ENCODE peak calls at places on chromosomes 13 and 19, in seven cellular contexts. E, Z, K, O, D, Y and J are unnamed samples.
A peak's percentile ranks its signal among the peaks of the same experiment; 100 is the strongest.

GRCh38 chr19:51594774-51595109 is 23.7 kb downstream of the ZNF175 start:
- DNase-seq in O (no peak), Y (no peak), Z (no peak), D (no peak), E (no peak), K (no peak), J (no peak)

GRCh38 chr13:51542358-51542972 is 41.8 kb upstream of the WDFY2 start:
- DNase-seq in D (no peak), Z (no peak), K (no peak), O (peak; percentile 27), E (no peak), Y (no peak), J (no peak)

GRCh38 chr13:76832258-76832988 is 53.8 kb downstream of the KCTD12 start:
- DNase-seq in D (no peak), Z (no peak), K (no peak), E (no peak), Y (no peak), O (no peak), J (no peak)

GRCh38 chr19:23071087-23071511 is 45.7 kb upstream of the ZNF730 start:
- DNase-seq in E (no peak), Z (no peak), O (peak; percentile 66), D (no peak), Y (no peak), K (no peak), J (peak; percentile 83)

GRCh38 chr19:17762505-17763229 is 11.4 kb downstream of the FCHO1 start:
- DNase-seq in Z (no peak), K (no peak), D (no peak), Y (peak; percentile 47), E (no peak), O (peak; percentile 87), J (no peak)

GRCh38 chr19:46904114-46905060 is 43.6 kb downstream of the ARHGAP35 start:
- DNase-seq in Z (no peak), O (peak; percentile 42), K (no peak), Y (no peak), E (no peak), D (peak; percentile 53), J (no peak)

GRCh38 chr13:23688336-23688735 is 118.1 kb downstream of the TNFRSF19 start:
- DNase-seq in O (no peak), Z (no peak), E (no peak), Y (no peak), D (no peak), K (no peak), J (no peak)

GRCh38 chr19:23273594-23274412 is 23.6 kb upstream of the ZNF724 start:
- DNase-seq in E (peak; percentile 82), Z (peak; percentile 76), D (peak; percentile 96), K (peak; percentile 95), O (peak; percentile 93), Y (peak; percentile 96), J (peak; percentile 94)

GRCh38 chr19:2722541-2723344 is 1.6 kb upstream of the DIRAS1 start:
- DNase-seq in Z (no peak), D (no peak), K (no peak), Y (peak; percentile 35), O (peak; percentile 30), E (peak; percentile 27), J (peak; percentile 47)

GRCh38 chr19:16342002-16342715 is 17.5 kb downstream of the KLF2 start:
- DNase-seq in Y (peak; percentile 42), D (no peak), K (no peak), Z (no peak), E (no peak), O (no peak), J (no peak)

GRCh38 chr13:45341799-45342584 is 1.0 kb upstream of the TPT1 start:
- DNase-seq in D (peak; percentile 84), Z (no peak), E (no peak), K (no peak), Y (peak; percentile 63), O (peak; percentile 71), J (no peak)

GRCh38 chr19:38842439-38843174 is 7.2 kb downstream of the HNRNPL start:
- DNase-seq in D (no peak), Y (peak; percentile 60), O (no peak), Z (no peak), K (peak; percentile 88), E (no peak), J (peak; percentile 36)

GRCh38 chr13:35840991-35841604 is 290.1 kb downstream of the DCLK1 start:
- DNase-seq in O (no peak), Y (no peak), D (no peak), K (no peak), E (no peak), Z (no peak), J (no peak)

GRCh38 chr19:54017266-54017665 is 25.8 kb downstream of the CACNG6 start:
- DNase-seq in Y (no peak), K (no peak), D (no peak), O (no peak), Z (no peak), E (no peak), J (no peak)

GRCh38 chr13:52809310-52809769 is 39.1 kb downstream of the PCDH8 start:
- DNase-seq in Y (peak; percentile 61), Z (peak; percentile 89), K (no peak), E (peak; percentile 49), D (no peak), O (peak; percentile 93), J (no peak)

GRCh38 chr13:111115051-111115840 is at the start of gene ARHGEF7:
- DNase-seq in O (peak; percentile 86), D (no peak), Z (no peak), E (no peak), K (no peak), Y (no peak), J (no peak)

GRCh38 chr19:50695251-50696064 is 24.1 kb downstream of the SHANK1 start:
- DNase-seq in Z (no peak), O (peak; percentile 97), Y (no peak), K (no peak), E (no peak), D (no peak), J (peak; percentile 87)

GRCh38 chr13:46982856-46983582 is 86.2 kb upstream of the HTR2A start:
- DNase-seq in O (no peak), K (no peak), D (no peak), E (no peak), Y (peak; percentile 12), Z (no peak), J (no peak)

GRCh38 chr13:76012091-76012721 is 376.1 kb downstream of the LMO7 start:
- DNase-seq in E (no peak), Z (no peak), K (no peak), D (no peak), O (no peak), Y (no peak), J (no peak)

GRCh38 chr19:41552558-41552957 is 23.4 kb upstream of the CEACAM21 start:
- DNase-seq in E (no peak), D (no peak), K (no peak), O (no peak), Y (peak; percentile 50), Z (no peak), J (no peak)

GRCh38 chr13:91381371-91381770 is 17.1 kb upstream of the GPC5 start:
- DNase-seq in O (peak; percentile 14), K (no peak), Z (no peak), E (no peak), Y (no peak), D (no peak), J (no peak)

DNA sequence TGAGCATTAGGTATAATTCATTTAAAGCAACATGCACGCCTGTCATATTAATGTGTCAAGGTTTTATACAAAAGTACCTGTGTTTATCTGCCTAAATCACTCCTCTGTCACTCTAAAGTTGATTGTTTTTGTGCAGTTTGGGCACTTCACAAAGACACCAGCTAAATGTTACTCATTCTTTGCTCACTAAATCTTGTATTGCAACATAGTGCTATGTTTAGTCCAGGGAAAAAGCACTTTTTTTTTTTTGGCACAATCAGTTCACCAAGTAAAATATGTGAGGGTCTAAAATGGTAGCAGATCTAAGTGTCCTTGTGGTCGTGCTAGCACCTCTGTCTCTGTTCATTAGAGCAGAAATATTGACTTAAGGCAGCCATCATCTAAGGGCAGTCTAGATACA is 2526.7 kb upstream of the PCDH20 start:
- DNase-seq in E (no peak), O (no peak), Z (no peak), K (no peak), D (no peak), Y (no peak), J (no peak)
- TF ChIP-seq POLR2AphosphoS5 in E (no peak), O (no peak), Z (no peak), K (no peak), D (no peak), Y (no peak), J (no peak)

GRCh38 chr19:37467608-37468090 is 405 bp upstream of the ZNF569 start:
- DNase-seq in D (no peak), O (no peak), K (no peak), Y (no peak), E (no peak), Z (no peak), J (no peak)

GRCh38 chr19:37466277-37466797 is 907 bp downstream of the ZNF569 start:
- DNase-seq in D (no peak), O (no peak), Y (no peak), E (no peak), K (no peak), Z (no peak), J (no peak)

GRCh38 chr19:37470216-37470615 is 1.1 kb downstream of the ZNF570 start:
- DNase-seq in E (no peak), Y (no peak), K (no peak), Z (no peak), O (no peak), D (no peak), J (no peak)

GRCh38 chr19:37468961-37469777 is at the start of gene ZNF570:
- DNase-seq in E (peak; percentile 51), Y (peak; percentile 91), Z (no peak), O (peak; percentile 85), D (peak; percentile 92), K (peak; percentile 97), J (peak; percentile 95)

GRCh38 chr19:37466798-37467607 is at the start of gene ZNF569:
- DNase-seq in E (peak; percentile 55), Z (peak; percentile 76), O (peak; percentile 81), K (peak; percentile 96), Y (peak; percentile 92), D (peak; percentile 92), J (peak; percentile 92)
- TF ChIP-seq POLR2AphosphoS5 in E (peak; percentile 58), Z (peak; percentile 82), O (peak; percentile 40), K (peak; percentile 87), Y (peak; percentile 76), D (no peak), J (no peak)

GRCh38 chr13:66992183-66992582 is 238.0 kb downstream of the PCDH9 start:
- DNase-seq in E (no peak), O (no peak), Y (no peak), D (no peak), K (no peak), Z (no peak), J (no peak)
- TF ChIP-seq POLR2AphosphoS5 in E (no peak), O (no peak), Y (no peak), D (no peak), K (no peak), Z (no peak), J (no peak)

DNA sequence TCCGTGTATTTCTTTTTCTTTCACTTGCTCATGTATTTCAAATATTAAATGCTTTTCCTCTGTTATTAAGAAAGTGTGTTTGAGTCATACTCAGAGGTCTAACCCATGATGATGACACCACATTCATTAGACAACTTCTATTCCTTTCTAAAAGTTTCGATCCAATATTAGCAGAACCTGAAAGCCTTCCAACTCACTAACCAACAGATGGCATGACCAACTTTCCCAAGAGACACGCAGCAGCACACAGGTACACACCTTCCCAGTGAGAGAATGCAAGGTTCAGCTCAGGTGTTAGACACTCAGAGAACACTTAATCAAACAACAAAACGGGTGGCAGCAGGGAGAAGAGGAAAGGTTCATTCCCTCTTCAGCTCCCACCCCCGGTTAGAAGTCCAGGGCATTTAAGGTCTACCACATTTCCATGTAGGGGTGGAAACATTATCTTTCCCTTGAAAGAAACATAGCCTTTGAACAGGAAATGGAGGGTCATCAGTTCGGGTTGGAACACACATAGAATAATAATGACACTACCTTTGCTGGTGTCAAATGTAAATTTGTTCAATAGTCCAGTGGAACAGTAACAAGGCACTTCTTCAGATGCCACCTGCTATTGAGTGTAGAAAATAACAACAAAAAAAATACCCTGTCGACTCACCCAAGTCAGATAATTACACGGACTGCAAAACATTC is 404.2 kb downstream of the COG6 start:
- DNase-seq in Z (no peak), O (no peak), E (no peak), K (no peak), D (no peak), Y (no peak), J (no peak)
- TF ChIP-seq POLR2AphosphoS5 in Z (no peak), O (no peak), E (no peak), K (no peak), D (no peak), Y (no peak), J (no peak)